ENCODE peak calls at places on chromosomes 6 and 20, in four cellular contexts. O is GM12878, E is K562, U is WTC11. F is an unnamed sample.

GRCh38 chr6:62446647-62447316 is 160.8 kb upstream of the KHDRBS2 start:
- DNase-seq in E (no peak), O (no peak), U (no peak), F (no peak)

GRCh38 chr20:53890434-53891305 is 179.7 kb downstream of the BCAS1 start:
- DNase-seq in E (no peak), O (no peak), U (no peak), F (no peak)

GRCh38 chr6:6697620-6698019 is 109.1 kb downstream of the LY86 start:
- DNase-seq in U (no peak), O (no peak), E (no peak), F (no peak)

GRCh38 chr6:73372516-73372915 is 2.8 kb upstream of the OOEP start:
- DNase-seq in E (no peak), O (no peak), U (no peak), F (no peak)

GRCh38 chr6:13787146-13787545 is 27.2 kb downstream of the MCUR1 start:
- DNase-seq in U (no peak), E (no peak), O (no peak), F (no peak)

GRCh38 chr20:11676618-11677289 is 240.9 kb upstream of the BTBD3 start:
- DNase-seq in U (peak), O (no peak), E (peak), F (no peak)

GRCh38 chr20:50903353-50904051 is 27.7 kb downstream of the ADNP start:
- DNase-seq in E (peak), U (no peak), O (no peak), F (no peak)

GRCh38 chr6:91483415-91483814 is 896.5 kb upstream of the MAP3K7 start:
- DNase-seq in O (no peak), E (no peak), U (no peak), F (no peak)

GRCh38 chr6:113668712-113669408 is 188.3 kb upstream of the MARCKS start:
- DNase-seq in O (no peak), U (no peak), E (no peak), F (no peak)

GRCh38 chr6:43524483-43524961 is 7.6 kb downstream of the POLR1C start:
- DNase-seq in E (peak), U (no peak), O (no peak), F (no peak)

GRCh38 chr20:25248501-25249172 is 752 bp downstream of the PYGB start:
- DNase-seq in E (peak), O (no peak), U (peak), F (no peak)

GRCh38 chr6:147693185-147693584 is 184.7 kb downstream of the SAMD5 start:
- DNase-seq in E (no peak), O (no peak), U (no peak), F (no peak)

GRCh38 chr6:169755162-169755561 is 3.7 kb downstream of the ERMARD start:
- DNase-seq in E (peak), O (no peak), U (no peak), F (no peak)

GRCh38 chr6:97203343-97203742 is 79.7 kb downstream of the MMS22L start:
- DNase-seq in O (no peak), E (no peak), U (no peak), F (no peak)

GRCh38 chr6:150177260-150178246 is 34.7 kb downstream of the PPP1R14C start:
- DNase-seq in U (no peak), E (no peak), O (no peak), F (no peak)

GRCh38 chr6:106643061-106643460 is 13.7 kb downstream of the QRSL1 start:
- DNase-seq in U (no peak), E (no peak), O (no peak), F (no peak)

GRCh38 chr20:17856024-17856564 is 112.5 kb downstream of the SNX5 start:
- DNase-seq in U (no peak), E (no peak), O (peak), F (no peak)

GRCh38 chr20:347317-347639 is 367 bp downstream of the NRSN2 start:
- DNase-seq in O (no peak), U (no peak), E (no peak), F (no peak)

GRCh38 chr6:27757307-27757706 is 154.9 kb downstream of the OR2B2 start:
- DNase-seq in O (no peak), E (peak), U (peak), F (no peak)

GRCh38 chr20:43682446-43682845 is 15.5 kb downstream of the MYBL2 start:
- DNase-seq in U (no peak), O (no peak), E (no peak), F (no peak)

GRCh38 chr6:117545161-117545595 is 57.1 kb downstream of the GOPC start:
- DNase-seq in O (no peak), U (no peak), E (no peak), F (no peak)

GRCh38 chr6:131206463-131207251 is 71.4 kb downstream of the AKAP7 start:
- DNase-seq in O (no peak), U (no peak), E (no peak), F (no peak)

GRCh38 chr6:56890066-56890465 is 64.8 kb upstream of the BEND6 start:
- DNase-seq in O (no peak), E (no peak), U (no peak), F (no peak)

GRCh38 chr6:125346143-125346925 is 44.6 kb upstream of the HDDC2 start:
- DNase-seq in O (peak), U (no peak), E (no peak), F (no peak)

GRCh38 chr20:38970302-38970701 is 8.2 kb downstream of the DHX35 start:
- DNase-seq in O (no peak), U (no peak), E (no peak), F (no peak)

GRCh38 chr20:62120990-62121775 is 1.1 kb upstream of the LSM14B start:
- DNase-seq in O (no peak), E (no peak), U (no peak), F (no peak)

GRCh38 chr6:33279257-33279695 is 2.4 kb downstream of the B3GALT4 start:
- DNase-seq in E (no peak), O (no peak), U (no peak), F (no peak)

GRCh38 chr6:30880563-30881252 is 3.6 kb upstream of the DDR1 start:
- DNase-seq in O (no peak), E (no peak), U (peak), F (no peak)

GRCh38 chr20:10637062-10637559 is 36.7 kb downstream of the JAG1 start:
- DNase-seq in E (no peak), U (no peak), O (no peak), F (no peak)

GRCh38 chr6:38179794-38180430 is 360.4 kb downstream of the ZFAND3 start:
- DNase-seq in U (peak), E (no peak), O (no peak), F (no peak)

GRCh38 chr6:124158024-124158423 is 354.4 kb downstream of the NKAIN2 start:
- DNase-seq in E (no peak), O (no peak), U (no peak), F (no peak)

DNA sequence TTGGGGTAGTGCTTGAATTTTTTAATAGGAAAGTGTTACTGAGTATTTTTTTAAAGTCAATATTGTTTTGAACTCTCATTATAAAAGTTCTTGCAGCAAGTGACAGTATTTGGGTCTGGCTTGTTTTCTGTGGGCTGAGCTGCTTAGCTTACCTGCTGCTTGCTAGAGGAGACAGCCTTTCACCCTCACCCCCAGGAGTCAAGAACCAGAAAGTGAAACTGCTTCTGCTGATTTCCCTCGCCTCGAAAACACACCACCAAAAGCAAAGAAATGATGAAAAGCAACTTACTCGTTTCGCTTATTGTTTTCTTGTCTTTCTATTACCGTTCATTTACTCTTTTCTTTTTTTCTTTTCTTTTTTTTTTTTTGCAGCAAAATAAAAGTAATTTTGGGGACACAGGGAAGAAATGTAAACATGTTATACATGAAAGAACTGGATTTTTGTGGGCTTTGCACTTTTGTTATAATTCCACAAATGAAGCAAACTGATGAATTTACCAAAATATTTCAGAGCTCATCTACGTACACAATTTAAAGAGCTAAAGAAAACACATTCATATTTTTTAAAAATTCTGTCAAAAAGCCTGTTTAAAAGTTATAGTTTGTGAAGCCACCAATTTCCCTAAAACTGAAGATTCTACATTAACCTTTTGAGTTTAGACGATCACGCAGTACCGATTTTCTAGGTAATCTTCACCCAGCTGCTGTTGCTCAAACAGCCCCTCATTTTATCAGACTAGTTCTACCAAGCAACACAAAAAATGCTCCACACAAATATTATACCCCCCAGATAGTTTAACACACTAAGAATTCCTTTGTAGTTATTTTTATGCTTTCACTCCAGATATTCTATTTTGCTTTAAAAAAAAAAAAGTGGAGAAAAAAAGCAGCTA is 1.7 kb downstream of the SCML4 start:
- DNase-seq in U (no peak), O (peak), E (no peak), F (no peak)
- TF ChIP-seq ATF2 in U (no peak), O (no peak), E (no peak), F (no peak)

GRCh38 chr6:23498013-23498412 is 628.0 kb upstream of the NRSN1 start:
- DNase-seq in E (no peak), U (no peak), O (no peak), F (no peak)
- TF ChIP-seq ATF2 in E (no peak), U (no peak), O (no peak), F (no peak)

DNA sequence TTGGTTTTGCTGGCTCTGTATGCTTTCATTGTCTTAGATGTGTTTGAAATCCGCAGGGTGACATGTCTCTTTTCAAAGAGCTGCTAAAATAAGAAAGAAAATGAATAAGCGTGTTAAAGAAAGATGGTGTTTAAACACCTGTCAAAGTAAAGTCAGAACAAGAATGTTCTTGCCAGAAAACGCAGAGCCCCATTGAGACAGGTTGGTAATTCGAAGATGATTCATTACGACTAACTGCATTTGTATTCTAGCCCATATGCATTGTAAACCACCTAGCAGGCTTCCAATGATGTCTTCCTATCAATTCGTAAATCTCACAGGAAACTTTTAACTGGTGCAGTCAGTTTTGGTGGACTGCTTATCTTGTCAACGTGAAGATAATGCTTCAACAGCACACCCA is 16.8 kb downstream of the PHACTR2 start:
- DNase-seq in E (no peak), O (no peak), U (no peak), F (no peak)
- TF ChIP-seq ATF2 in E (no peak), O (no peak), U (no peak), F (no peak)

DNA sequence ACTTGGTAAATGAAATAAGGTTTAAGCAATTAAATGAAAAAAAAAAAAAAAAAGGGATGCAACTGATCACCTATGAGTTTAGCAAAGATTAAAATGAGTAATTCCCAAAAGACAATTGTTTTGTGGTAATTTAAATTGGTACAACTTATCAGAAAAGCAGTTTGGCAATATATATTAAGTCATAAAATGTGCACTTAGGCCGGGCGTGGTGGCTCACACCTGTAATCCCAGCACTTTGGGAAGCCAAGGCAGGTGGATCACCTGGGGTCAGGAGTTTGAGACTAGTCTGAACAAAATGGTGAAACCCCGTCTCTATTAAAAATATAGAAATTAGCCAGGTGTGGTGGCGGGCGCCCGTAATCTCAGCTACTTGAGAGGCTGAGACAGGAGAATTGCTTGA is 7.9 kb downstream of the PHACTR2 start:
- DNase-seq in E (no peak), U (no peak), O (no peak), F (no peak)
- TF ChIP-seq ATF2 in E (no peak), U (no peak), O (no peak), F (no peak)

GRCh38 chr6:90388395-90388794 is 91.8 kb upstream of the BACH2 start:
- DNase-seq in E (no peak), U (no peak), O (no peak), F (no peak)

GRCh38 chr6:90397047-90397446 is 100.4 kb upstream of the BACH2 start:
- DNase-seq in E (peak), U (no peak), O (no peak), F (no peak)

GRCh38 chr6:90397929-90398674 is 101.5 kb upstream of the BACH2 start:
- DNase-seq in O (no peak), E (peak), U (no peak), F (no peak)

GRCh38 chr6:90390379-90390778 is 93.7 kb upstream of the BACH2 start:
- DNase-seq in E (no peak), O (no peak), U (no peak), F (no peak)

GRCh38 chr6:90393232-90393884 is 96.7 kb upstream of the BACH2 start:
- DNase-seq in E (peak), U (peak), O (no peak), F (peak)
- TF ChIP-seq ATF2 in E (no peak), U (no peak), O (no peak), F (no peak)